ENCODE peak calls at places on chromosome 6, in four cellular contexts. R is esophagus squamous epithelium, N is adrenal gland, W is RWPE1. X is an unnamed sample.
A peak's percentile ranks its signal among the peaks of the same experiment; 100 is the strongest.

GRCh38 chr6:53898026-53898795 is 103.4 kb downstream of the LRRC1 start:
- DNase-seq in N (no peak), W (no peak), R (no peak), X (no peak)

GRCh38 chr6:14765753-14766152 is 480.1 kb upstream of the JARID2 start:
- DNase-seq in R (no peak), N (no peak), W (no peak), X (no peak)

GRCh38 chr6:81148726-81149125 is 603.8 kb downstream of the TENT5A start:
- DNase-seq in R (no peak), N (no peak), W (no peak), X (no peak)

GRCh38 chr6:133891814-133892443 is 3.0 kb downstream of the TCF21 start:
- DNase-seq in W (no peak), N (no peak), R (no peak), X (no peak)

GRCh38 chr6:147341486-147341885 is 137.3 kb downstream of the STXBP5 start:
- DNase-seq in N (no peak), W (no peak), R (no peak), X (no peak)

GRCh38 chr6:45377555-45378323 is at the start of gene SUPT3H:
- DNase-seq in W (peak; percentile 84), R (peak; percentile 55), N (peak; percentile 94), X (peak; percentile 94)

GRCh38 chr6:144138542-144138941 is 11.8 kb upstream of the STX11 start:
- DNase-seq in N (no peak), R (no peak), W (no peak), X (no peak)

GRCh38 chr6:35265523-35265922 is 6.0 kb downstream of the ZNF76 start:
- DNase-seq in N (no peak), W (no peak), R (no peak), X (no peak)

GRCh38 chr6:90375681-90376439 is 79.2 kb upstream of the BACH2 start:
- DNase-seq in W (peak; percentile 17), R (no peak), N (peak; percentile 9), X (peak; percentile 69)

GRCh38 chr6:6581014-6581413 is 7.5 kb upstream of the LY86 start:
- DNase-seq in R (no peak), W (no peak), N (no peak), X (no peak)

GRCh38 chr6:5905431-5906339 is 101.0 kb downstream of the NRN1 start:
- DNase-seq in R (no peak), W (peak; percentile 18), N (peak; percentile 81), X (peak; percentile 71)

GRCh38 chr6:117481926-117482239 is 591 bp upstream of the DCBLD1 start:
- DNase-seq in N (no peak), R (no peak), W (no peak), X (no peak)

GRCh38 chr6:45154679-45155078 is 173.5 kb upstream of the RUNX2 start:
- DNase-seq in N (no peak), R (no peak), W (no peak), X (no peak)

GRCh38 chr6:130076512-130076911 is 58.1 kb downstream of the L3MBTL3 start:
- DNase-seq in R (no peak), W (no peak), N (no peak), X (no peak)

GRCh38 chr6:32666420-32667300 is at the start of gene HLA-DQB1:
- DNase-seq in W (peak; percentile 51), R (no peak), N (peak; percentile 71), X (peak; percentile 63)

GRCh38 chr6:56657364-56657763 is 14.7 kb upstream of the DST start:
- DNase-seq in R (no peak), W (no peak), N (no peak), X (no peak)

GRCh38 chr6:40457261-40457660 is 129.9 kb downstream of the LRFN2 start:
- DNase-seq in R (no peak), W (no peak), N (no peak), X (no peak)

GRCh38 chr6:113719056-113719455 is 138.1 kb upstream of the MARCKS start:
- DNase-seq in W (no peak), R (no peak), N (no peak), X (no peak)

GRCh38 chr6:20876016-20876415 is 341.8 kb downstream of the CDKAL1 start:
- DNase-seq in W (no peak), N (no peak), R (no peak), X (no peak)

GRCh38 chr6:94367316-94367715 is 948.0 kb upstream of the EPHA7 start:
- DNase-seq in R (no peak), W (no peak), N (no peak), X (no peak)

GRCh38 chr6:136754820-136755219 is 37.5 kb downstream of the MAP3K5 start:
- DNase-seq in W (no peak), R (no peak), N (no peak), X (no peak)

GRCh38 chr6:149924933-149925252 is 2.0 kb upstream of the RAET1G start:
- DNase-seq in W (no peak), N (peak; percentile 62), R (no peak), X (no peak)

GRCh38 chr6:17421406-17421805 is 28.0 kb downstream of the CAP2 start:
- DNase-seq in N (no peak), W (no peak), R (no peak), X (no peak)

GRCh38 chr6:112027942-112028674 is 25.8 kb upstream of the CCN6 start:
- DNase-seq in N (no peak), W (no peak), R (no peak), X (no peak)

GRCh38 chr6:10355115-10355702 is 59.7 kb downstream of the TFAP2A start:
- DNase-seq in R (no peak), N (no peak), W (no peak), X (no peak)

GRCh38 chr6:32968093-32968769 is at the start of gene BRD2:
- DNase-seq in W (peak; percentile 93), R (peak; percentile 70), N (peak; percentile 97), X (peak; percentile 98)

GRCh38 chr6:153401751-153402150 is 270.7 kb upstream of the RGS17 start:
- DNase-seq in N (no peak), W (no peak), R (no peak), X (no peak)

GRCh38 chr6:160973311-160973710 is 18.3 kb upstream of the MAP3K4 start:
- DNase-seq in N (no peak), R (no peak), W (no peak), X (no peak)

GRCh38 chr6:13273931-13274706 is 54.2 kb downstream of the TBC1D7 start:
- DNase-seq in N (peak; percentile 33), R (no peak), W (no peak), X (no peak)

GRCh38 chr6:153511896-153512496 is 380.9 kb upstream of the RGS17 start:
- DNase-seq in R (no peak), N (peak; percentile 16), W (peak; percentile 28), X (no peak)

GRCh38 chr6:134584809-134585528 is 267.1 kb upstream of the SGK1 start:
- DNase-seq in N (no peak), R (no peak), W (no peak), X (no peak)

GRCh38 chr6:118537579-118537978 is 10.5 kb upstream of the PLN start:
- DNase-seq in N (no peak), R (no peak), W (no peak), X (no peak)

GRCh38 chr6:133187657-133188453 is 53.3 kb upstream of the EYA4 start:
- DNase-seq in R (no peak), W (no peak), N (no peak), X (no peak)

GRCh38 chr6:42428326-42429041 is 23.2 kb downstream of the TRERF1 start:
- DNase-seq in R (no peak), W (no peak), N (peak; percentile 86), X (no peak)

GRCh38 chr6:94639564-94639963 is 937.8 kb upstream of the MANEA start:
- DNase-seq in N (no peak), W (no peak), R (no peak), X (no peak)

GRCh38 chr6:121791396-121792315 is 356.2 kb downstream of the GJA1 start:
- DNase-seq in N (no peak), W (no peak), R (no peak), X (no peak)

GRCh38 chr6:51618563-51618962 is 468.9 kb downstream of the PKHD1 start:
- DNase-seq in N (no peak), W (no peak), R (no peak), X (no peak)
- TF ChIP-seq CTCF in N (peak; percentile 42), W (peak; percentile 23), R (peak; percentile 23), X (no peak)

DNA sequence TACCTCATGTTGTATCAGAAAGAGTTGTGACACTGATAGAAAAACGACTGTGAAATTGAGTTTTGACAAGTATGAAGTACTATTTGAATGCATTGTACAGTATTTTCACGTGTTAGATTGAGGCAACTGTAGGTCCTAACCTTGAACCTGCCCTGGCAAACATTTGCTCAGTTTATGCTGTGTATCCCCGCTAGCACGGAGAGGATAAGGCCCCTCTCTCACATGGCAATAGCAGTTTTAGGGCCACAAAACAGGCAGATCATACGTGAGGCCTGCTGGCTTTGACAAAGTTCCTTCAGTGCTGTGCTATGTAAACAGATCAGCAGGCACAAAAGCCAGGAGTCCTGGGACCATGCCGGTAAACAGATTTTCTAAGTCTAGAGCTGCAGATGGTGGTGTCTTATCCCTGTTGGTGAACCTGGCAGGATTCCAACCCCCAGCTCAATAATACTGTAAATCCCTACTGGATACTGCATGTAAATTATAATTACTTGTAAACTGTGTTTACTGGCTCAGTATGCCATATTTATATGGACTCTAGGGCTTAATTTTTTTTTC is 23.8 kb upstream of the FAM217A start:
- DNase-seq in N (no peak), R (no peak), W (no peak), X (no peak)
- H3K27ac ChIP-seq in N (no peak overlapping the region), R (no peak overlapping the region), W (no peak overlapping the region), X (no peak overlapping the region)

GRCh38 chr6:170423030-170423429 is 116.5 kb downstream of the FAM120B start:
- DNase-seq in W (no peak), N (no peak), R (no peak), X (no peak)
- TF ChIP-seq CTCF in W (no peak), N (no peak), R (no peak), X (no peak)

GRCh38 chr6:125188037-125188436 is 34.5 kb downstream of the TPD52L1 start:
- DNase-seq in W (no peak), R (no peak), N (no peak), X (no peak)
- H3K27ac ChIP-seq in W (no peak overlapping the region), R (no peak overlapping the region), N (peak overlapping the region; percentile 75), X (no peak overlapping the region)

DNA sequence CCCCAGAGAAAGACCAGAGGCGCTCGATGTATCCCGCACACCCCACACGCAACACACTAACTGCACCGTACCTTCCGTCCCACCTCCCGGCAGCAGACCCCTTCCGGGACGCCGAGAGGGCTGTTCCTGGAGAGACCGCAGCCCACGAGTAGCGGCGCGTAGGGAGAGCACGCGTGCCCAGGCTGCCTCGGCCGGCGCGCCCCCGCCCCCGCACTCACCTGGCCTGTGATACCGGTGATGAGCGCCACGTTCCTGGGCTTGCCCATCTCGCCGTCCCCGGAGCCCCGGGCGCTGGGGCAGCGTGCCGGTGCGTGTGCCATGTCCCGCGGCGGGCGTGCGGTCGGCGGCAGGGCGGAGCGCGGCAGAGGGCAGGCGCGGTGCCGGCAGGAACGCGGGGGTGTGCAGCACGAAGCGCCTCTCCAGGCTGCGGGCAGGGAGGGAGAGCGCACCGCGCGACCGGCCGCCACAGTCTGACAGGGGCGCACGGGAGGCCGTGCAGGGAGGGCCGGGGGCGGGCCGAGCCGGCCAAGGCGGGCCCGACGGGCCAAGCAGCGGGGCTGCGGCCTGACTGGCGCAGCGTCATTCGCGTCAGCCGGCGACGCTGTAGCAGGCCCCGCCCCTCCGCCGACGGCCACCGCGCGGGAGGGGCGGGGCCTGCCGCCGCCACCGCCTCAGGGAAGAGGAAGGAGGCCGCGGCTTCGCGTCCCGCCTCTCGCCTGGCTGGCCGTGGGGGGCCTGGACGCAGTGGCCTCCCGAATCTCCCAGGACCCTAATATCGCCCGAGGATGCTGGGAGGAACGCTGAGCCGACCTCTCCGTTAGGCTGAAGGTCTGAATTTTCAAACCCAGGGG is at the start of gene GMDS:
- DNase-seq in R (peak; percentile 19), W (peak; percentile 89), N (peak; percentile 89), X (peak; percentile 86)
- TF ChIP-seq CTCF in R (no peak), W (no peak), N (no peak), X (no peak)

X was measured in thyroid gland.